ENCODE peak calls at places on chromosomes 11 and 22, in five cellular contexts. Z is SHP77; A is lower lobe of right lung; M is progenitor cell of endocrine pancreas; B is CD8-positive, alpha-beta T cell. E is an unnamed sample.
A peak's percentile ranks its signal among the peaks of the same experiment; 100 is the strongest.

GRCh38 chr22:28051787-28052356 is 132.8 kb upstream of the PITPNB start:
- DNase-seq in M (peak; percentile 61), B (no peak), Z (peak; percentile 31), A (no peak), E (peak; percentile 69)

GRCh38 chr22:19419464-19420178 is 11.9 kb downstream of the HIRA start:
- DNase-seq in M (no peak), B (no peak), A (no peak), Z (no peak), E (no peak)

GRCh38 chr11:75589933-75590332 is 27.9 kb downstream of the SERPINH1 start:
- DNase-seq in M (no peak), A (no peak), B (no peak), Z (no peak), E (no peak)

GRCh38 chr22:43320943-43321900 is 21.9 kb downstream of the SCUBE1 start:
- DNase-seq in M (no peak), A (no peak), B (no peak), Z (no peak), E (no peak)

GRCh38 chr11:113992459-113993105 is 17.7 kb downstream of the HTR3A start:
- DNase-seq in Z (no peak), B (no peak), M (no peak), A (no peak), E (no peak)

GRCh38 chr22:27992294-27993165 is 73.5 kb upstream of the PITPNB start:
- DNase-seq in Z (no peak), A (peak; percentile 33), B (peak; percentile 42), M (no peak), E (no peak)

GRCh38 chr11:23856654-23857053 is 640.2 kb upstream of the LUZP2 start:
- DNase-seq in M (no peak), B (no peak), A (no peak), Z (no peak), E (no peak)

GRCh38 chr11:93051181-93051580 is 81.7 kb downstream of the MTNR1B start:
- DNase-seq in Z (no peak), A (no peak), B (no peak), M (no peak), E (no peak)

GRCh38 chr11:67356867-67357561 is 3.7 kb upstream of the POLD4 start:
- DNase-seq in Z (peak; percentile 78), B (peak; percentile 80), M (peak; percentile 61), A (peak; percentile 83), E (peak; percentile 89)

GRCh38 chr11:100329352-100329751 is 357.7 kb upstream of the ARHGAP42 start:
- DNase-seq in A (no peak), M (no peak), Z (peak; percentile 73), B (no peak), E (no peak)

GRCh38 chr22:22578702-22579424 is 19.8 kb upstream of the PRAME start:
- DNase-seq in A (no peak), M (no peak), Z (no peak), B (no peak), E (no peak)

GRCh38 chr11:43790444-43790794 is 90.2 kb upstream of the ALKBH3 start:
- DNase-seq in M (no peak), Z (no peak), B (no peak), A (no peak), E (no peak)

GRCh38 chr11:112355726-112356125 is 95.1 kb upstream of the PLET1 start:
- DNase-seq in A (peak; percentile 56), B (no peak), M (no peak), Z (peak; percentile 62), E (peak; percentile 56)

GRCh38 chr11:2166091-2166851 is 5.3 kb upstream of the INS start:
- DNase-seq in B (peak; percentile 59), A (peak; percentile 66), Z (no peak), M (peak; percentile 47), E (peak; percentile 71)

GRCh38 chr22:19043111-19044085 is 78.8 kb downstream of the DGCR2 start:
- DNase-seq in Z (no peak), A (peak; percentile 22), M (no peak), B (no peak), E (no peak)